ENCODE peak calls at places on chromosomes 11 and 22, in five cellular contexts. N is AG09309, W is mammary epithelial cell, S is foreskin keratinocyte, J is tibial artery. A is an unnamed sample.

GRCh38 chr11:63622318-63622717 is 8.1 kb upstream of the PLAAT3 start:
- DNase-seq in N (no peak), W (peak; percentile 61), S (peak; percentile 50), J (peak; percentile 16), A (no peak)

GRCh38 chr11:65150513-65151271 is 16.4 kb upstream of the SYVN1 start:
- DNase-seq in N (peak; percentile 44), W (peak; percentile 93), S (peak; percentile 57), J (peak; percentile 96), A (no peak)

GRCh38 chr22:31899661-31900060 is 44.7 kb upstream of the YWHAH start:
- DNase-seq in N (no peak), W (no peak), S (no peak), J (no peak), A (no peak)

GRCh38 chr22:37848587-37849088 is 581 bp upstream of the EIF3L start:
- DNase-seq in N (no peak), W (peak; percentile 20), S (no peak), J (no peak), A (no peak)

GRCh38 chr11:70159612-70160570 is 43.2 kb upstream of the FADD start:
- DNase-seq in N (peak; percentile 44), W (peak; percentile 99), S (peak; percentile 83), J (peak; percentile 87), A (no peak)

GRCh38 chr22:37930270-37930951 is 23.0 kb downstream of the C22orf23 start:
- DNase-seq in N (no peak), W (no peak), S (no peak), J (no peak), A (peak; percentile 86)

GRCh38 chr11:131537729-131538128 is 167.3 kb downstream of the NTM start:
- DNase-seq in N (no peak), W (no peak), S (no peak), J (no peak), A (no peak)

GRCh38 chr11:9313648-9314290 is 624 bp downstream of the TMEM41B start:
- DNase-seq in N (no peak), W (peak; percentile 30), S (peak; percentile 8), J (no peak), A (no peak)

GRCh38 chr22:27128461-27129080 is 471.2 kb downstream of the MIAT start:
- DNase-seq in N (no peak), W (no peak), S (no peak), J (no peak), A (no peak)

GRCh38 chr11:133403900-133404299 is 128.4 kb downstream of the OPCML start:
- DNase-seq in N (no peak), W (no peak), S (no peak), J (no peak), A (no peak)

GRCh38 chr22:49826603-49827306 is 918 bp downstream of the BRD1 start:
- DNase-seq in N (no peak), W (peak; percentile 47), S (no peak), J (peak; percentile 77), A (no peak)

GRCh38 chr11:115420524-115420923 is 83.7 kb downstream of the CADM1 start:
- DNase-seq in N (no peak), W (no peak), S (no peak), J (no peak), A (no peak)

GRCh38 chr22:29816128-29816527 is 21.9 kb downstream of the ASCC2 start:
- DNase-seq in N (no peak), W (no peak), S (no peak), J (no peak), A (no peak)

GRCh38 chr11:77158041-77158695 is 30.1 kb downstream of the MYO7A start:
- DNase-seq in N (no peak), W (no peak), S (no peak), J (no peak), A (peak; percentile 85)

GRCh38 chr11:121414141-121414918 is 37.8 kb upstream of the SORL1 start:
- DNase-seq in N (no peak), W (no peak), S (no peak), J (no peak), A (no peak)

GRCh38 chr22:25853902-25854301 is 111.9 kb downstream of the MYO18B start:
- DNase-seq in N (no peak), W (no peak), S (no peak), J (no peak), A (no peak)

GRCh38 chr11:119889728-119890280 is 160.8 kb upstream of the NECTIN1 start:
- DNase-seq in N (no peak), W (no peak), S (no peak), J (no peak), A (no peak)

GRCh38 chr11:74468058-74468457 is 709 bp upstream of the KCNE3 start:
- DNase-seq in N (no peak), W (no peak), S (no peak), J (no peak), A (no peak)

GRCh38 chr22:41968601-41969000 is 642 bp upstream of the SEPTIN3 start:
- DNase-seq in N (no peak), W (no peak), S (no peak), J (no peak), A (no peak)

GRCh38 chr22:41969110-41969646 is at the start of gene SEPTIN3:
- DNase-seq in N (no peak), W (no peak), S (no peak), J (no peak), A (no peak)

GRCh38 chr22:41964106-41964494 is 5.1 kb upstream of the SEPTIN3 start:
- DNase-seq in N (no peak), W (no peak), S (no peak), J (no peak), A (no peak)

GRCh38 chr22:41966225-41966606 is 3.0 kb upstream of the SEPTIN3 start:
- DNase-seq in N (no peak), W (no peak), S (no peak), J (no peak), A (no peak)

GRCh38 chr22:41966607-41967240 is 2.5 kb upstream of the SEPTIN3 start:
- DNase-seq in N (peak; percentile 86), W (peak; percentile 87), S (peak; percentile 69), J (no peak), A (no peak)
- TF ChIP-seq CTCF in N (peak; percentile 57), W (peak; percentile 52), S (peak; percentile 71), J (no peak), A (peak; percentile 78)

GRCh38 chr11:95545116-95545875 is 244.3 kb downstream of the FAM76B start:
- DNase-seq in N (no peak), W (no peak), S (no peak), J (no peak), A (no peak)
- TF ChIP-seq CTCF in N (no peak), W (no peak), S (peak; percentile 14), J (no peak), A (peak; percentile 30)

GRCh38 chr11:113997473-113997872 is 22.6 kb downstream of the HTR3A start:
- DNase-seq in N (no peak), W (no peak), S (no peak), J (no peak), A (no peak)

GRCh38 chr11:113992459-113993105 is 17.7 kb downstream of the HTR3A start:
- DNase-seq in N (no peak), W (no peak), S (no peak), J (no peak), A (no peak)

GRCh38 chr11:113991170-113991569 is 16.3 kb downstream of the HTR3A start:
- DNase-seq in N (no peak), W (peak; percentile 30), S (no peak), J (no peak), A (no peak)

GRCh38 chr11:113991718-113992458 is 17.0 kb downstream of the HTR3A start:
- DNase-seq in N (no peak), W (no peak), S (no peak), J (no peak), A (no peak)

DNA sequence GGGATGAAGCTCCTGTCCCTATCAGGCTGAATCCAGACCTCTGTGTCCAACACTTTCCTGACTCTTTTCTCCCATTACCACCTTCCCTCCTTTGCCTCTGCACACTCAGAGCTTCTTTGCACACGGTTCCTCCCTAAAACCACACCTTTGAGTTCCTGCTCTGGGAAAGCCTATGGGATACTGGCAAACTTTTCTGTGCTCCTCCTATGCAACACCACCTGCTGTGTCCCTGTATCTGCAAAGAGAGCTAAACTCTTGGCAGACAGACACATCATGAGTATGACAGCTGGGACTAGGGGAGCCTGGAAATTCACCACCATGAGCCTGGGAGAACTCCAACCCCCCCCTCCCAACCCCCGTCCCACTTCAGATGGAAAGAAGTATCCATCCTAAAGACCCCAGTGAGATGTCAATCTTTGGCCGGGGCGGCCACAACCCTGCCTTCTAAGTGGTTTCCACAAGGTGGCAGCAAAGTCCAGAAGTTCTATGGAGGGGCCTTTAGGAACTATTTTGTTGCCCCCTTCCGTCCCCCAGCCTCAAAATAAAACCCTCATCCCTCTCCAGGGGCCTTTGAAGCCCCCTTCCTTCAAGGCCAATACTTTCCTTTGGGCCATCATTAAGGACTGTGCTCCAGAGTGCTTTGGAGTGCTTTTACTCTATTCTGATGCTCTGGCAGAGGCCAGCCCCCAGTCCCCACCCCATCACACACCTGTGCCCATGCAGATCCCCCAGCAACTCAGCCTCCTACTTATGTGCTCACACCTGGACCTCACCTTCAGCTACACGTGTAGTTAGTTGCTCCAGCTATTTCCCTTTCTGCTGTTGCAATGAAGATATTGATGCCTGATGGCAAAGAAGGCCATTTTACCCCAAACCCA is 19.4 kb downstream of the HTR3A start:
- DNase-seq in N (no peak), W (no peak), S (no peak), J (no peak), A (no peak)
- TF ChIP-seq CTCF in N (peak; percentile 68), W (peak; percentile 73), S (peak; percentile 67), J (peak; percentile 69), A (peak; percentile 93)

GRCh38 chr11:19092850-19093249 is 24.1 kb upstream of the ZDHHC13 start:
- DNase-seq in N (no peak), W (no peak), S (no peak), J (no peak), A (no peak)
- TF ChIP-seq CTCF in N (no peak), W (no peak), S (no peak), J (no peak), A (no peak)

DNA sequence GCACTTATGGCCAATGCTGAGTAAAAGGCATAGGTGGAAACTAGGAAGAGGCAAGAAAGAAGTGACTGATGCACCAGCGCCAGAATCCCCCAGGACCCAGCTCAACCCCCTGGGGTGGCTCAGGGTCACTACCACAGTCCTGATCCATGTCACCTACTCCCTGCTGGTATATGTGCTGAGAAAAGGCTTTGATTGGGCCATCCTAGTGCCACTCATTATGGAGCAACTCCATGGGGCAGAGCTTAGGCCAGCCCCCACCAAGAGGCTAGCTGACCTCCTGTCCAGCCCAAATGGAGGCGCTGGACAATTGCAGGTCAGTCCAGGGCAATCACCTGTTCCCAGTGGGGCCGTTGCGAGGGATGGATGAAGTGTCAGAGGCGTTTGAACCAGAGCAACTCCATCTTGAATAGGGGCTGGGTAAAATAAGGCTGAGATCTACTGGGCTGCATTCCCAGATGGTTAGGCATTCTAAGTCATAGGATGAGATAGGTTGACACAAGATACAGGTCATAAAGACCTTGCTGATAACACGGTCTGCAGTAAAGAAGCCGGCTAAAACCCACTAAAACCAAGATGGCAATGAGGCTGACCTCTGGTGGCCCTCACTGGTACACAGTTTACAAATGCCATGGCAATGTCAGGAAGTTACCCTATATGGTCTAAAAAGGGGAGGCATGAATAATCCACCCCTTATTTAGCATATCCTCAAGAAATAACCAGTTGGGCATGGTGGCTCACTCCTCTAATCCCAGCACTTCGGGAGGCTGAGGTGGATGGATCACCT is 20.6 kb upstream of the DAGLA start:
- DNase-seq in N (no peak), W (no peak), S (no peak), J (no peak), A (no peak)
- TF ChIP-seq CTCF in N (no peak), W (no peak), S (peak; percentile 31), J (no peak), A (no peak)

GRCh38 chr22:44734801-44735517 is 17.4 kb upstream of the ARHGAP8 start:
- DNase-seq in N (no peak), W (no peak), S (no peak), J (no peak), A (no peak)
- TF ChIP-seq CTCF in N (no peak), W (no peak), S (no peak), J (no peak), A (no peak)

A was measured in chondrocyte.